ENCODE peak calls at places on chromosomes 2 and 18, in four cellular contexts. T is MM.1S, D is GM23248, Y is neuronal stem cell. G is an unnamed sample.

GRCh38 chr2:147082850-147083522 is 761.8 kb upstream of the ACVR2A start:
- DNase-seq in T (peak; percentile 76), D (peak; percentile 72), Y (peak; percentile 87), G (peak; percentile 77)

GRCh38 chr2:204019572-204020501 is 83.3 kb downstream of the ICOS start:
- DNase-seq in T (no peak), D (peak; percentile 69), Y (no peak), G (no peak)

GRCh38 chr18:5061785-5062184 is 135.3 kb downstream of the AKAIN1 start:
- DNase-seq in T (no peak), D (no peak), Y (no peak), G (no peak)

GRCh38 chr2:65061910-65062339 is 5.7 kb downstream of the CEP68 start:
- DNase-seq in T (no peak), D (no peak), Y (no peak), G (no peak)

GRCh38 chr2:29398384-29399237 is 283.4 kb downstream of the CLIP4 start:
- DNase-seq in T (no peak), D (peak; percentile 6), Y (no peak), G (no peak)

GRCh38 chr2:109139002-109139401 is 10.0 kb downstream of the SH3RF3 start:
- DNase-seq in T (no peak), D (no peak), Y (no peak), G (no peak)

GRCh38 chr18:68969027-68969426 is 171.1 kb downstream of the CCDC102B start:
- DNase-seq in T (no peak), D (no peak), Y (no peak), G (no peak)

GRCh38 chr2:240925576-240926515 is 19.7 kb downstream of the CROCC2 start:
- DNase-seq in T (no peak), D (no peak), Y (no peak), G (no peak)

GRCh38 chr18:5895300-5895885 is at the start of gene TMEM200C:
- DNase-seq in T (peak; percentile 58), D (peak; percentile 36), Y (peak; percentile 75), G (peak; percentile 90)

GRCh38 chr2:101473911-101474751 is 781 bp downstream of the RFX8 start:
- DNase-seq in T (no peak), D (peak; percentile 82), Y (peak; percentile 41), G (peak; percentile 74)

GRCh38 chr18:13566941-13567762 is 159.2 kb downstream of the FAM210A start:
- DNase-seq in T (peak; percentile 76), D (peak; percentile 19), Y (no peak), G (no peak)

GRCh38 chr2:9595746-9596145 is 35.1 kb downstream of the YWHAQ start:
- DNase-seq in T (no peak), D (no peak), Y (no peak), G (no peak)
- H3K4me3 ChIP-seq in T (no peak overlapping the region), D (no peak overlapping the region), Y (no peak overlapping the region), G (no peak overlapping the region)

DNA sequence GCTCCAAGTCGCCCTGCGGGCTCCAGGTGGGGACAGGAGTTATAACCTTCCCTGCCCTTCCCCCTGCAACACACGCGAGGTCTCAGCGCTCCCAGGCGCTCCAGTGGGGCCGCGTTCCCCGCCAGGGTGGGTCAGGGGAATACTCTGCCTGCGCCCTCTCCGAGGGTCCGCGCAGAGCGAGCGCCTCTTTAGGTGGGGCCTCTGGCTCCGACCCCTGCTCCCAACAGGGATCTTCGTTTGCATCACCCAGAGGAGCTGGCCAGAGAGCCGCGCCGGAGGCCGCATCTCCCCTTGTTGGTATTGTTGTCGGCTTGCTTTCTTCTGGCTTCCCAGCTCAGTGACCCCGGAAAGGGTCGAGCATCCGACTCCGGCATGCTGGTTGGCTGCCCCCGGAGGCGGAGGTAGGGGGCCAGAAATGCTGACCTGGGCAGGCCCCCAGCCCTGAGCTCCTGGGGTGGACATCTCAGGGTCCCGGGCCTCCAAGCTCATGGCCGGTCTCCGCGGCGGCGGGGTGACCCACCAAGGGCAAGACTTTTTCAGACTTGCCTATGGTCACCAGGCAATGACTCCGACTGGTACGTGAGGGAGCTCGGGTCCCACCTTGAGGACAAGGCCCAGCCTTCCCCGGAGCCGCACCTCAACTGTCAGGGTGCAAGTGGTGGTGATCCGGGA is 11.2 kb upstream of the EN1 start:
- DNase-seq in T (no peak), D (no peak), Y (peak; percentile 26), G (peak; percentile 71)
- H3K4me1 ChIP-seq in T (peaks cover 5% of the 10 kb centered on the region), D (peaks cover 23% of the 10 kb centered on the region), Y (peaks cover 11% of the 10 kb centered on the region), G (peaks cover 7% of the 10 kb centered on the region)

GRCh38 chr18:11660691-11661090 is 28.4 kb upstream of the GNAL start:
- DNase-seq in T (no peak), D (no peak), Y (no peak), G (no peak)
- H3K4me3 ChIP-seq in T (no peak overlapping the region), D (no peak overlapping the region), Y (no peak overlapping the region), G (no peak overlapping the region)

DNA sequence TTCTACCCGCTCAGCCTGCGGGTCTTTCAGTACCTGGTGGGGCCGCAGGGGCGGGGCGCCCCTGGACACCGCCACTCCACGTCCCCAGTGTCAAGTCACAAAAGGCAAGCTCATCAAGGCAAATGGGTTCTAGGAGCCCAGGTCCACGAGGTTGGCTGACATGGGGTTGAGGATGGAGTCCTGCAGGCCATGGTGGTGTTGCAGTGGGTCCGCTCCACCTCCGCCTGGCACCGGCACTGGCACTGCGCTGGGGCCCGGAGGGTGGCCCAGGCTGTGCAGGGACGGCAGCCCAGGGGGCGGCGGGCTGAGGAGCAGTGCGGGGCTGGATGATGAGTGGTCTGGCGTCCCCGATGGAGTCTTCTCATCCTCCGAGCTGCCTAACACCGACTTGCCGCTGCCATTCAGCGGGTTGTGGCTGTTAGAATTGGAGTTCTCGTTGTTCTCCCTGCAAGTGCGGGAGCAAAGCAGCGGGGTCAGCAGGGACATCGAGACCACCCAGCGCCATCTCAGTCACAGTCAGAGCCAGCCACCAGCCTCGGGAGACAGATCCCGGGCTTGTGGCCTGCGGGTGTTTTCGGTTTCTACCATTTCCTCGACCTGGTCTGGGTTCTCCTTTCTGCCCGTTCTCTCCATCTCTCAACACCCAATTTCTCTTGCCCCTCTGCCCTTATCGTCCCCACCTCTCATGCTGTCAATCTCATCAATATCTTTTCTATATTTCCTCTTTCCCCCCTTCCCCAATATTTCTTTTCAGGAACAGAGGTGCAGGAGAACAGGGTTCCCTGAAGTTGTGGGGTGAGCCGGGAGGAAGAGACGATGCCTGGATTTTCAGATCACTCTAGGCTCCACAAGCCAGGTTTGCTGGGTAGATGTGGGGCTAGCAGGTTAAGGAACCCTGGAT is 3.0 kb downstream of the SIX2 start:
- DNase-seq in T (no peak), D (no peak), Y (no peak), G (peak; percentile 31)
- H3K4me1 ChIP-seq in T (no peaks in the 10 kb centered on the region), D (no peaks in the 10 kb centered on the region), Y (peaks cover 19% of the 10 kb centered on the region), G (peaks cover 36% of the 10 kb centered on the region)

G was measured in neural progenitor cell.